ENCODE peak calls at places on chromosome 18, in nine cellular contexts. One of them, this sample, is unnamed.

GRCh38 chr18:63111549-63112402 is 207.8 kb downstream of the BCL2 start:
- DNase-seq in uterus: no peak
- DNase-seq in psoas muscle: peak; percentile 32
- DNase-seq in IMR-90: no peak
- DNase-seq in mucosa of descending colon: no peak
- DNase-seq in left ventricle myocardium inferior: no peak
- DNase-seq in kidney: no peak
- DNase-seq in colonic mucosa: no peak
- DNase-seq in fibroblast of lung: no peak
- DNase-seq in this sample: no peak

GRCh38 chr18:48529796-48530195 is 9.0 kb upstream of the CTIF start:
- DNase-seq in uterus: no peak
- DNase-seq in psoas muscle: no peak
- DNase-seq in IMR-90: peak; percentile 77
- DNase-seq in mucosa of descending colon: no peak
- DNase-seq in left ventricle myocardium inferior: no peak
- DNase-seq in kidney: no peak
- DNase-seq in colonic mucosa: no peak
- DNase-seq in fibroblast of lung: peak; percentile 85
- DNase-seq in this sample: peak; percentile 54

GRCh38 chr18:13178976-13179375 is 39.6 kb upstream of the LDLRAD4 start:
- DNase-seq in uterus: no peak
- DNase-seq in psoas muscle: no peak
- DNase-seq in IMR-90: peak; percentile 27
- DNase-seq in mucosa of descending colon: no peak
- DNase-seq in left ventricle myocardium inferior: no peak
- DNase-seq in kidney: no peak
- DNase-seq in colonic mucosa: no peak
- DNase-seq in fibroblast of lung: peak; percentile 82
- DNase-seq in this sample: no peak

GRCh38 chr18:23864620-23865019 is 149.9 kb upstream of the TTC39C start:
- DNase-seq in uterus: no peak
- DNase-seq in psoas muscle: no peak
- DNase-seq in IMR-90: no peak
- DNase-seq in mucosa of descending colon: no peak
- DNase-seq in left ventricle myocardium inferior: no peak
- DNase-seq in kidney: no peak
- DNase-seq in colonic mucosa: no peak
- DNase-seq in fibroblast of lung: no peak
- DNase-seq in this sample: no peak

GRCh38 chr18:12657849-12658829 is at the start of gene SPIRE1:
- DNase-seq in uterus: peak; percentile 55
- DNase-seq in psoas muscle: peak; percentile 76
- DNase-seq in IMR-90: peak; percentile 52
- DNase-seq in mucosa of descending colon: peak; percentile 72
- DNase-seq in left ventricle myocardium inferior: peak; percentile 82
- DNase-seq in kidney: peak; percentile 91
- DNase-seq in colonic mucosa: peak; percentile 68
- DNase-seq in fibroblast of lung: peak; percentile 65
- DNase-seq in this sample: peak; percentile 72

GRCh38 chr18:30639361-30639760 is 403.2 kb downstream of the DSC3 start:
- DNase-seq in uterus: no peak
- DNase-seq in psoas muscle: no peak
- DNase-seq in IMR-90: no peak
- DNase-seq in mucosa of descending colon: no peak
- DNase-seq in left ventricle myocardium inferior: no peak
- DNase-seq in kidney: no peak
- DNase-seq in colonic mucosa: no peak
- DNase-seq in fibroblast of lung: no peak
- DNase-seq in this sample: no peak

GRCh38 chr18:5542393-5543035 is 1.3 kb downstream of the EPB41L3 start:
- DNase-seq in uterus: no peak
- DNase-seq in psoas muscle: peak; percentile 25
- DNase-seq in IMR-90: peak; percentile 26
- DNase-seq in mucosa of descending colon: peak; percentile 50
- DNase-seq in left ventricle myocardium inferior: no peak
- DNase-seq in kidney: peak; percentile 68
- DNase-seq in colonic mucosa: peak; percentile 20
- DNase-seq in fibroblast of lung: peak; percentile 34
- DNase-seq in this sample: no peak

GRCh38 chr18:23547806-23548205 is 38.5 kb downstream of the NPC1 start:
- DNase-seq in uterus: no peak
- DNase-seq in psoas muscle: no peak
- DNase-seq in IMR-90: no peak
- DNase-seq in mucosa of descending colon: no peak
- DNase-seq in left ventricle myocardium inferior: no peak
- DNase-seq in kidney: no peak
- DNase-seq in colonic mucosa: no peak
- DNase-seq in fibroblast of lung: peak; percentile 12
- DNase-seq in this sample: no peak

GRCh38 chr18:61742555-61743429 is 150.0 kb downstream of the RNF152 start:
- DNase-seq in uterus: peak; percentile 63
- DNase-seq in psoas muscle: no peak
- DNase-seq in IMR-90: no peak
- DNase-seq in mucosa of descending colon: no peak
- DNase-seq in left ventricle myocardium inferior: peak; percentile 74
- DNase-seq in kidney: peak; percentile 87
- DNase-seq in colonic mucosa: no peak
- DNase-seq in fibroblast of lung: no peak
- DNase-seq in this sample: no peak
- H3K4me3 ChIP-seq in uterus: no peak overlapping the region
- H3K4me3 ChIP-seq in psoas muscle: no peak overlapping the region
- H3K4me3 ChIP-seq in IMR-90: no peak overlapping the region
- H3K4me3 ChIP-seq in mucosa of descending colon: no peak overlapping the region
- H3K4me3 ChIP-seq in left ventricle myocardium inferior: no peak overlapping the region
- H3K4me3 ChIP-seq in kidney: no peak overlapping the region
- H3K4me3 ChIP-seq in colonic mucosa: no peak overlapping the region
- H3K4me3 ChIP-seq in fibroblast of lung: no peak overlapping the region
- H3K4me3 ChIP-seq in this sample: no peak overlapping the region

GRCh38 chr18:35117372-35117771 is 76.2 kb downstream of the MAPRE2 start:
- DNase-seq in uterus: no peak
- DNase-seq in psoas muscle: no peak
- DNase-seq in IMR-90: no peak
- DNase-seq in mucosa of descending colon: no peak
- DNase-seq in left ventricle myocardium inferior: no peak
- DNase-seq in kidney: no peak
- DNase-seq in colonic mucosa: no peak
- DNase-seq in fibroblast of lung: peak; percentile 3
- DNase-seq in this sample: no peak
- H3K36me3 ChIP-seq in uterus: no peaks in the 10 kb centered on the region
- H3K36me3 ChIP-seq in psoas muscle: no peaks in the 10 kb centered on the region
- H3K36me3 ChIP-seq in IMR-90: no peaks in the 10 kb centered on the region
- H3K36me3 ChIP-seq in mucosa of descending colon: no peaks in the 10 kb centered on the region
- H3K36me3 ChIP-seq in left ventricle myocardium inferior: no peaks in the 10 kb centered on the region
- H3K36me3 ChIP-seq in kidney: no peaks in the 10 kb centered on the region
- H3K36me3 ChIP-seq in colonic mucosa: no peaks in the 10 kb centered on the region
- H3K36me3 ChIP-seq in fibroblast of lung: no peaks in the 10 kb centered on the region
- H3K36me3 ChIP-seq in this sample: no peaks in the 10 kb centered on the region

GRCh38 chr18:57434177-57434535 is 1.0 kb upstream of the ONECUT2 start:
- DNase-seq in uterus: no peak
- DNase-seq in psoas muscle: no peak
- DNase-seq in IMR-90: no peak
- DNase-seq in mucosa of descending colon: no peak
- DNase-seq in left ventricle myocardium inferior: no peak
- DNase-seq in kidney: no peak
- DNase-seq in colonic mucosa: no peak
- DNase-seq in fibroblast of lung: no peak
- DNase-seq in this sample: no peak

GRCh38 chr18:57432118-57432517 is 3.1 kb upstream of the ONECUT2 start:
- DNase-seq in uterus: no peak
- DNase-seq in psoas muscle: no peak
- DNase-seq in IMR-90: no peak
- DNase-seq in mucosa of descending colon: no peak
- DNase-seq in left ventricle myocardium inferior: no peak
- DNase-seq in kidney: no peak
- DNase-seq in colonic mucosa: no peak
- DNase-seq in fibroblast of lung: no peak
- DNase-seq in this sample: no peak

GRCh38 chr18:57434536-57435494 is at the start of gene ONECUT2:
- DNase-seq in uterus: peak; percentile 77
- DNase-seq in psoas muscle: peak; percentile 90
- DNase-seq in IMR-90: peak; percentile 85
- DNase-seq in mucosa of descending colon: peak; percentile 94
- DNase-seq in left ventricle myocardium inferior: peak; percentile 91
- DNase-seq in kidney: peak; percentile 97
- DNase-seq in colonic mucosa: peak; percentile 94
- DNase-seq in fibroblast of lung: peak; percentile 86
- DNase-seq in this sample: peak; percentile 95

GRCh38 chr18:57432765-57433400 is 2.3 kb upstream of the ONECUT2 start:
- DNase-seq in uterus: no peak
- DNase-seq in psoas muscle: no peak
- DNase-seq in IMR-90: no peak
- DNase-seq in mucosa of descending colon: no peak
- DNase-seq in left ventricle myocardium inferior: no peak
- DNase-seq in kidney: no peak
- DNase-seq in colonic mucosa: no peak
- DNase-seq in fibroblast of lung: no peak
- DNase-seq in this sample: no peak

DNA sequence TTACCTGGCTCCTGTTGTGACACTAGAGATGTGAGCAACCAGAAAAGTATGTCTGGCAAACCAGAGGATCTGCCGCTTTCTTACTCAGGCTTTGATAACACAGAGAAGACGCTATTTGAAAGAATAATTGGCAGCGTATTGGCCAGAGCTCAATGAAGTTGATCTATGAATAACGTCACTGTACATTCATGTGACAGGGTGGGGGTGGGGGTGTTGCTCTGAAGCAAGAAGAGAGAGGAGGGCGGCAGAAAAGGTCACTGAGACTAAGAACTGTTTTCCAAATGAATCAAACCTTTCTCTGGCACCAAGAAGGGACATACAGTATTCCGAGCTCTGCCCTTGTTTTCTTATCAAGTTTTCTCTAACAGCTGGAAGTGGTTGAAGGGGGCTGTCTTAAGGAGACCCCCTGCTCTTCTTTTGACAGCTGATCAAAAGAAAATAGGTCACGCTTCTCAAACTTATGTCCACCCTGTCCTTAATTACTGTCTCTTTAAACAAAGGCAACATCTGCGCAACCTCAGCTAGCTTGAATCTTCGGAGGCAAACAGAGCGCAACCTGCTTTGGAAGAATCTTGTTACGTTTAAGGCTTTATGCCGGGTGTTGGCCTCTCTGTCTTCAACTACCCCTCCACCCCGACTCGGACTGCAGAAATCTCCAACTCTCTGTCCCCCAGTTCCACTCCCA is 1.5 kb upstream of the ONECUT2 start:
- DNase-seq in uterus: no peak
- DNase-seq in psoas muscle: no peak
- DNase-seq in IMR-90: no peak
- DNase-seq in mucosa of descending colon: no peak
- DNase-seq in left ventricle myocardium inferior: no peak
- DNase-seq in kidney: no peak
- DNase-seq in colonic mucosa: no peak
- DNase-seq in fibroblast of lung: no peak
- DNase-seq in this sample: no peak
- H3K9me3 ChIP-seq in uterus: no peaks in the 10 kb centered on the region
- H3K9me3 ChIP-seq in psoas muscle: no peaks in the 10 kb centered on the region
- H3K9me3 ChIP-seq in IMR-90: peaks cover 6% of the 10 kb centered on the region
- H3K9me3 ChIP-seq in mucosa of descending colon: no peaks in the 10 kb centered on the region
- H3K9me3 ChIP-seq in left ventricle myocardium inferior: peaks cover 4% of the 10 kb centered on the region
- H3K9me3 ChIP-seq in kidney: no peaks in the 10 kb centered on the region
- H3K9me3 ChIP-seq in colonic mucosa: no peaks in the 10 kb centered on the region
- H3K9me3 ChIP-seq in fibroblast of lung: no peaks in the 10 kb centered on the region
- H3K9me3 ChIP-seq in this sample: no peaks in the 10 kb centered on the region

GRCh38 chr18:26470011-26470637 is 78.2 kb downstream of the KCTD1 start:
- DNase-seq in uterus: no peak
- DNase-seq in psoas muscle: no peak
- DNase-seq in IMR-90: peak; percentile 73
- DNase-seq in mucosa of descending colon: no peak
- DNase-seq in left ventricle myocardium inferior: no peak
- DNase-seq in kidney: no peak
- DNase-seq in colonic mucosa: no peak
- DNase-seq in fibroblast of lung: peak; percentile 64
- DNase-seq in this sample: no peak
- H3K4me3 ChIP-seq in uterus: no peak overlapping the region
- H3K4me3 ChIP-seq in psoas muscle: no peak overlapping the region
- H3K4me3 ChIP-seq in IMR-90: no peak overlapping the region
- H3K4me3 ChIP-seq in mucosa of descending colon: no peak overlapping the region
- H3K4me3 ChIP-seq in left ventricle myocardium inferior: no peak overlapping the region
- H3K4me3 ChIP-seq in kidney: no peak overlapping the region
- H3K4me3 ChIP-seq in colonic mucosa: no peak overlapping the region
- H3K4me3 ChIP-seq in fibroblast of lung: no peak overlapping the region
- H3K4me3 ChIP-seq in this sample: no peak overlapping the region

This sample was measured in MG63.